ENCODE peak calls at places on chromosomes 4 and X, in ten cellular contexts. D is colonic mucosa, C is adrenal gland, W is heart right ventricle, V is mesenchymal stem cell, K is cardiac fibroblast, X is lung, L is astrocyte of the spinal cord, Z is left ventricle myocardium inferior, N is neural progenitor cell. J is an unnamed sample.

GRCh38 chr4:123841431-123842121 is 445.0 kb downstream of the SPRY1 start:
- DNase-seq in D (no peak), C (no peak), W (no peak), V (peak), K (no peak), X (no peak), L (no peak), Z (no peak), N (no peak), J (no peak)

GRCh38 chr4:148229798-148230197 is 212.4 kb downstream of the NR3C2 start:
- DNase-seq in D (no peak), C (no peak), W (no peak), V (no peak), K (no peak), X (no peak), L (no peak), Z (no peak), N (no peak), J (no peak)

GRCh38 chr4:103673983-103674382 is 45.8 kb downstream of the TACR3 start:
- DNase-seq in D (no peak), C (no peak), W (no peak), V (no peak), K (no peak), X (no peak), L (peak), Z (no peak), N (no peak), J (no peak)

GRCh38 chr4:28557755-28558154 is 1697.1 kb downstream of the STIM2 start:
- DNase-seq in D (no peak), C (no peak), W (no peak), V (peak), K (peak), X (no peak), L (peak), Z (no peak), N (no peak), J (no peak)

GRCh38 chrX:1535241-1536041 is 1.5 kb downstream of the P2RY8 start:
- DNase-seq in D (peak), C (peak), W (no peak), V (no peak), K (no peak), X (no peak), L (no peak), Z (no peak), N (no peak), J (no peak)

GRCh38 chr4:120924931-120925330 is 2.4 kb upstream of the PRDM5 start:
- DNase-seq in D (no peak), C (no peak), W (no peak), V (no peak), K (no peak), X (no peak), L (no peak), Z (no peak), N (no peak), J (no peak)

GRCh38 chr4:8385611-8386010 is 54.9 kb downstream of the ACOX3 start:
- DNase-seq in D (no peak), C (no peak), W (no peak), V (peak), K (no peak), X (no peak), L (no peak), Z (no peak), N (no peak), J (no peak)

GRCh38 chr4:33400504-33400903 is 2680.3 kb downstream of the PCDH7 start:
- DNase-seq in D (no peak), C (no peak), W (no peak), V (no peak), K (no peak), X (no peak), L (no peak), Z (no peak), N (no peak), J (no peak)

GRCh38 chrX:24899391-24899790 is 116.4 kb downstream of the ARX start:
- DNase-seq in D (no peak), C (no peak), W (no peak), V (no peak), K (no peak), X (no peak), L (no peak), Z (no peak), N (peak), J (no peak)

GRCh38 chr4:189046642-189047041 is 894.0 kb upstream of the FRG1 start:
- DNase-seq in D (no peak), C (no peak), W (no peak), V (peak), K (peak), X (no peak), L (peak), Z (no peak), N (no peak), J (peak)

DNA sequence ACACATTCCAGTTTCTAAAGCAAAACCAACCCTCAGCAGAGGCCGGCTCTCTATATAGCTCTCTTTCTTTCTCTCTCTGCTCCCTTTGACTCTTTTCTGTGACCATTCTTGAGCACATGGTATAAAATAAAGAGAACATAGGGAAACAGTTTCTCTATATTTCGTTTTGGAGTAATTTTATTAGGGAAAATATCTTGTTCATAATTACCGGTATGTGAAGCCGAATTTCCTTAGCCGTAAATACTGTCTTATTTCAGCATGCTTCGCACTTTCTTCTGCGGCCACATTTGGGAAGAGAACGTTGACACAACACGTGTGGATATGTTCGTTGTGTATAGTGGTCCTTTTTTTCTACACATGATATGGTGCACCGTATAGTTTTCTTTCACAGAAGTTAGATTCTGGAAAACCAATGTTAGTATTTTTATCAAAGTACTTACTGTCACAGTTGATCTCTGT is 4.9 kb upstream of the LEF1 start:
- DNase-seq in D (no peak), C (no peak), W (no peak), V (no peak), K (no peak), X (no peak), L (no peak), Z (no peak), N (no peak), J (no peak)
- H3K4me3 ChIP-seq in D (peak), C (no peak), W (peak), V (no peak), K (peak), X (peak), L (peak), Z (peak), N (peak), J (peak)

GRCh38 chr4:15116509-15117079 is 114.3 kb downstream of the CPEB2 start:
- DNase-seq in D (no peak), C (no peak), W (no peak), V (no peak), K (no peak), X (no peak), L (no peak), Z (no peak), N (no peak), J (no peak)

GRCh38 chr4:15117270-15117946 is 115.1 kb downstream of the CPEB2 start:
- DNase-seq in D (no peak), C (no peak), W (no peak), V (no peak), K (peak), X (no peak), L (no peak), Z (no peak), N (no peak), J (no peak)

GRCh38 chr4:15118281-15118680 is 116.0 kb downstream of the CPEB2 start:
- DNase-seq in D (no peak), C (peak), W (no peak), V (no peak), K (no peak), X (no peak), L (peak), Z (no peak), N (no peak), J (no peak)
- H3K4me3 ChIP-seq in D (no peak), C (no peak), W (no peak), V (no peak), K (no peak), X (no peak), L (no peak), Z (no peak), N (no peak), J (no peak)

DNA sequence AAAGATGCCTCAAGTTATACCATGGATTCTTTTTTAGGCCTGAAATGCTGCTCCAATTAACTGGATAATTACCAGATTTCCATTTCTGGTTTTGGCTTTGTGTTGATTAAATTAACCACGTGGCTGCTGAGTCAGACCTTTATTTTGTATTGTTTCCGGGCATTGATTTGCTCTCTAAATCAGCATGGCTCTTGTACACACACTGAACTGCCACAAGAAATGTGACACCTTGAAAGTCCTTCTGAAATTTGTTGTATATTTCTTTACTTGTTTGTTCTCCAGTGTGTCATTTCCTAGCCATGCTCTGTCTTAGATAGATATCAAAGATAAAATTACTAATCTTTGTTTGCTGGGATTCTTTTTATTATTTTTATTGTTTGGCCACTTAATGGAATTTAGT is 11.7 kb downstream of the MTTP start:
- DNase-seq in D (no peak), C (no peak), W (no peak), V (no peak), K (no peak), X (no peak), L (no peak), Z (no peak), N (no peak), J (no peak)
- H3K4me3 ChIP-seq in D (no peak), C (no peak), W (no peak), V (no peak), K (no peak), X (no peak), L (no peak), Z (no peak), N (no peak), J (no peak)

DNA sequence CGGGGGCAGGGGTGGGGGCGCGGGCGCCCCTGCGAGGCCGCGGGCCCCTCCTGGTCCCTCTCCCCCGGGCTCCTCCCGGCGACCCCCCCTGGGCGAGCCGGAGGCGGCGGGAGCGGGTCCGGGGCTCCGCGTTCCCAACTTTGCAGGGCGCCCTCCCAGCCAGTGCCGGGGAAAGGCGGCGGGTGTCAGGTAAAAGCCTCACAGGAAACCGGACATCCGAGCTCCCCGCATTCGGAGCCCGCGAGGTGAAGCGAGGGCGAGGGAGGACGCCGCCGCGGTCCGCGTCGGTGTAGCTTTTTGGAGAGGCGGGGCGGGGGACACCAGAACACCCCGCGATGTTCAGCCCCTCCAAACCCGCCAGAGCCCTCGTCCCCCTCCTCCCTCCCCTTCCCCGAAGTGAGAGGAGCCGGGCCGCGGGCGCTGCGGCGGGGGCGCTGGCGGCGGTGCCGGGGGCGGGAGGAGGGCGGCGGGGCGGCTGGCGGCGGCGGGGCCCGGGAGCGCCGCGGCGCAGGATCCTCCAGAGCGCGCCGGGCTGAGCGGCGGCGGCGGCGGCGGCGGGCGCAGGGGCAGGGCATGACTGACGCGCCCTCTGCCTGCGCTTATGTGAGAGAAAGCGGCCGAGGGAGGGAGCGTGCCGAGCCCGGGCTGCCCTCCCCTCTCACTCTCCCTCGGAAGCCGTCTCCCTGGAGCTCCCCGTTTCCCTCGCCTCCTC is at the start of gene VEGFC:
- DNase-seq in D (peak), C (peak), W (peak), V (peak), K (peak), X (peak), L (peak), Z (peak), N (peak), J (peak)
- H3K4me3 ChIP-seq in D (peak), C (peak), W (peak), V (peak), K (peak), X (peak), L (peak), Z (peak), N (peak), J (peak)